ENCODE peak calls at places on chromosomes 13 and 19, in nine cellular contexts. Y is activated T-cell treated with anti-CD3 and anti-CD28 coated beads for 24 hours; E is adipocyte; G is iPS-NIHi11; M is HL-60; C is hepatic stellate cell; W is NCI-H1092; I is naive thymus-derived CD8-positive, alpha-beta T cell; B is caudate nucleus. A is an unnamed sample.

GRCh38 chr19:9847087-9847671 is 12.1 kb downstream of the PIN1 start:
- DNase-seq in Y (peak), E (peak), G (peak), M (peak), C (peak), W (no peak), I (no peak), B (peak), A (peak)

GRCh38 chr19:38842439-38843174 is 7.2 kb downstream of the HNRNPL start:
- DNase-seq in Y (peak), E (no peak), G (no peak), M (no peak), C (no peak), W (no peak), I (peak), B (no peak), A (peak)

GRCh38 chr13:57673197-57673596 is 41.7 kb downstream of the PCDH17 start:
- DNase-seq in Y (no peak), E (no peak), G (no peak), M (no peak), C (no peak), W (no peak), I (no peak), B (no peak), A (no peak)

GRCh38 chr13:61144301-61144700 is 271.3 kb downstream of the PCDH20 start:
- DNase-seq in Y (no peak), E (no peak), G (no peak), M (no peak), C (no peak), W (no peak), I (no peak), B (no peak), A (no peak)

GRCh38 chr13:95020298-95020987 is 280.8 kb downstream of the ABCC4 start:
- DNase-seq in Y (no peak), E (no peak), G (no peak), M (no peak), C (no peak), W (no peak), I (no peak), B (no peak), A (no peak)

GRCh38 chr13:98451676-98452105 is 125.2 kb downstream of the STK24 start:
- DNase-seq in Y (no peak), E (peak), G (no peak), M (no peak), C (no peak), W (no peak), I (no peak), B (no peak), A (no peak)

GRCh38 chr19:42176649-42176989 is 40.9 kb downstream of the DEDD2 start:
- DNase-seq in Y (no peak), E (peak), G (peak), M (no peak), C (peak), W (no peak), I (no peak), B (no peak), A (no peak)

GRCh38 chr19:38655148-38655824 is 7.8 kb downstream of the ACTN4 start:
- DNase-seq in Y (peak), E (no peak), G (no peak), M (no peak), C (no peak), W (no peak), I (no peak), B (no peak), A (peak)

GRCh38 chr13:60012503-60012902 is 151.2 kb downstream of the DIAPH3 start:
- DNase-seq in Y (no peak), E (no peak), G (peak), M (no peak), C (no peak), W (no peak), I (no peak), B (no peak), A (no peak)

GRCh38 chr13:109779074-109779473 is 7.3 kb downstream of the IRS2 start:
- DNase-seq in Y (no peak), E (no peak), G (no peak), M (no peak), C (no peak), W (no peak), I (peak), B (no peak), A (no peak)

GRCh38 chr13:37295046-37295445 is 189.6 kb upstream of the CSNK1A1L start:
- DNase-seq in Y (no peak), E (no peak), G (no peak), M (no peak), C (no peak), W (no peak), I (no peak), B (no peak), A (no peak)

GRCh38 chr13:91308299-91308698 is 39.2 kb upstream of the MIR17HG start:
- DNase-seq in Y (no peak), E (peak), G (peak), M (no peak), C (no peak), W (no peak), I (no peak), B (no peak), A (no peak)

GRCh38 chr19:16070366-16070990 is 5.8 kb upstream of the TPM4 start:
- DNase-seq in Y (peak), E (no peak), G (no peak), M (peak), C (no peak), W (no peak), I (peak), B (no peak), A (peak)

GRCh38 chr19:17026041-17026658 is 460 bp downstream of the CPAMD8 start:
- DNase-seq in Y (peak), E (no peak), G (peak), M (no peak), C (no peak), W (no peak), I (no peak), B (no peak), A (no peak)

GRCh38 chr13:80307401-80307987 is 33.4 kb downstream of the SPRY2 start:
- DNase-seq in Y (no peak), E (no peak), G (no peak), M (no peak), C (no peak), W (no peak), I (no peak), B (no peak), A (no peak)